ENCODE peak calls at places on chromosomes 12 and 14, in eight cellular contexts. P, X, A, Q, F, G, R and D are unnamed samples.

GRCh38 chr14:92987713-92988510 is 65.0 kb downstream of the CHGA start:
- DNase-seq in P (no peak), X (no peak), A (no peak), Q (no peak), F (no peak), G (no peak), R (no peak), D (no peak)

GRCh38 chr12:106113042-106113441 is 25.7 kb downstream of the NUAK1 start:
- DNase-seq in P (no peak), X (no peak), A (no peak), Q (no peak), F (no peak), G (no peak), R (no peak), D (no peak)

GRCh38 chr12:12445882-12446181 is 89.0 kb downstream of the BORCS5 start:
- DNase-seq in P (no peak), X (no peak), A (no peak), Q (no peak), F (no peak), G (no peak), R (no peak), D (no peak)

GRCh38 chr12:44774815-44775411 is 101.2 kb downstream of the NELL2 start:
- DNase-seq in P (peak), X (no peak), A (peak), Q (peak), F (no peak), G (no peak), R (no peak), D (no peak)

GRCh38 chr14:99757331-99758070 is 35.7 kb upstream of the EML1 start:
- DNase-seq in P (no peak), X (no peak), A (no peak), Q (no peak), F (no peak), G (no peak), R (no peak), D (no peak)

GRCh38 chr14:101584049-101584859 is 23.0 kb downstream of the DIO3 start:
- DNase-seq in P (no peak), X (no peak), A (no peak), Q (no peak), F (no peak), G (no peak), R (no peak), D (peak)

GRCh38 chr14:90870950-90871604 is 54.8 kb upstream of the TTC7B start:
- DNase-seq in P (no peak), X (no peak), A (no peak), Q (no peak), F (no peak), G (no peak), R (no peak), D (no peak)

GRCh38 chr14:70754989-70755388 is 54.3 kb downstream of the MAP3K9 start:
- DNase-seq in P (no peak), X (no peak), A (no peak), Q (no peak), F (no peak), G (peak), R (no peak), D (no peak)

GRCh38 chr12:109966531-109966930 is 29.6 kb downstream of the GIT2 start:
- DNase-seq in P (no peak), X (no peak), A (no peak), Q (no peak), F (no peak), G (no peak), R (no peak), D (no peak)

GRCh38 chr12:120709976-120710804 is at the start of gene UNC119B:
- DNase-seq in P (peak), X (peak), A (peak), Q (peak), F (peak), G (peak), R (peak), D (peak)